ENCODE peak calls at places on chromosomes 11 and 22, in five cellular contexts. One of them, this sample, is unnamed.

GRCh38 chr11:67584881-67585873 is 1.6 kb downstream of the GSTP1 start:
- DNase-seq in neural crest cell: no peak
- DNase-seq in stimulated activated CD4-positive, alpha-beta T cell treated with anti-CD3 and anti-CD28 coated beads, Interleukin-2, amount 100 ng/mL, for 24 hours: no peak
- DNase-seq in head of caudate nucleus: no peak
- DNase-seq in RPMI7951: no peak
- DNase-seq in this sample: no peak

GRCh38 chr11:74388678-74389327 is 9.4 kb downstream of the PGM2L1 start:
- DNase-seq in neural crest cell: peak
- DNase-seq in stimulated activated CD4-positive, alpha-beta T cell treated with anti-CD3 and anti-CD28 coated beads, Interleukin-2, amount 100 ng/mL, for 24 hours: peak
- DNase-seq in head of caudate nucleus: no peak
- DNase-seq in RPMI7951: peak
- DNase-seq in this sample: peak

GRCh38 chr11:108571001-108571400 is 22.6 kb downstream of the EXPH5 start:
- DNase-seq in neural crest cell: no peak
- DNase-seq in stimulated activated CD4-positive, alpha-beta T cell treated with anti-CD3 and anti-CD28 coated beads, Interleukin-2, amount 100 ng/mL, for 24 hours: no peak
- DNase-seq in head of caudate nucleus: no peak
- DNase-seq in RPMI7951: peak
- DNase-seq in this sample: no peak

GRCh38 chr11:24635588-24636290 is 138.9 kb downstream of the LUZP2 start:
- DNase-seq in neural crest cell: no peak
- DNase-seq in stimulated activated CD4-positive, alpha-beta T cell treated with anti-CD3 and anti-CD28 coated beads, Interleukin-2, amount 100 ng/mL, for 24 hours: no peak
- DNase-seq in head of caudate nucleus: no peak
- DNase-seq in RPMI7951: no peak
- DNase-seq in this sample: no peak

GRCh38 chr11:6596237-6596877 is 7.1 kb downstream of the RRP8 start:
- DNase-seq in neural crest cell: no peak
- DNase-seq in stimulated activated CD4-positive, alpha-beta T cell treated with anti-CD3 and anti-CD28 coated beads, Interleukin-2, amount 100 ng/mL, for 24 hours: no peak
- DNase-seq in head of caudate nucleus: no peak
- DNase-seq in RPMI7951: no peak
- DNase-seq in this sample: no peak

GRCh38 chr11:7612056-7612660 is 61.1 kb downstream of the CYB5R2 start:
- DNase-seq in neural crest cell: no peak
- DNase-seq in stimulated activated CD4-positive, alpha-beta T cell treated with anti-CD3 and anti-CD28 coated beads, Interleukin-2, amount 100 ng/mL, for 24 hours: no peak
- DNase-seq in head of caudate nucleus: no peak
- DNase-seq in RPMI7951: no peak
- DNase-seq in this sample: no peak

GRCh38 chr11:120448240-120448639 is 63.3 kb upstream of the GRIK4 start:
- DNase-seq in neural crest cell: no peak
- DNase-seq in stimulated activated CD4-positive, alpha-beta T cell treated with anti-CD3 and anti-CD28 coated beads, Interleukin-2, amount 100 ng/mL, for 24 hours: no peak
- DNase-seq in head of caudate nucleus: no peak
- DNase-seq in RPMI7951: no peak
- DNase-seq in this sample: no peak

GRCh38 chr22:25419247-25420113 is 145.0 kb upstream of the GRK3 start:
- DNase-seq in neural crest cell: no peak
- DNase-seq in stimulated activated CD4-positive, alpha-beta T cell treated with anti-CD3 and anti-CD28 coated beads, Interleukin-2, amount 100 ng/mL, for 24 hours: no peak
- DNase-seq in head of caudate nucleus: no peak
- DNase-seq in RPMI7951: no peak
- DNase-seq in this sample: no peak

GRCh38 chr11:130904380-130904779 is 11.9 kb downstream of the SNX19 start:
- DNase-seq in neural crest cell: no peak
- DNase-seq in stimulated activated CD4-positive, alpha-beta T cell treated with anti-CD3 and anti-CD28 coated beads, Interleukin-2, amount 100 ng/mL, for 24 hours: no peak
- DNase-seq in head of caudate nucleus: no peak
- DNase-seq in RPMI7951: peak
- DNase-seq in this sample: no peak

GRCh38 chr11:2187267-2187707 is 15.7 kb upstream of the TH start:
- DNase-seq in neural crest cell: no peak
- DNase-seq in stimulated activated CD4-positive, alpha-beta T cell treated with anti-CD3 and anti-CD28 coated beads, Interleukin-2, amount 100 ng/mL, for 24 hours: no peak
- DNase-seq in head of caudate nucleus: no peak
- DNase-seq in RPMI7951: no peak
- DNase-seq in this sample: no peak

GRCh38 chr11:15883349-15883961 is 472.9 kb downstream of the SOX6 start:
- DNase-seq in neural crest cell: no peak
- DNase-seq in stimulated activated CD4-positive, alpha-beta T cell treated with anti-CD3 and anti-CD28 coated beads, Interleukin-2, amount 100 ng/mL, for 24 hours: no peak
- DNase-seq in head of caudate nucleus: no peak
- DNase-seq in RPMI7951: no peak
- DNase-seq in this sample: no peak

GRCh38 chr22:42018224-42018623 is 19.6 kb downstream of the WBP2NL start:
- DNase-seq in neural crest cell: no peak
- DNase-seq in stimulated activated CD4-positive, alpha-beta T cell treated with anti-CD3 and anti-CD28 coated beads, Interleukin-2, amount 100 ng/mL, for 24 hours: no peak
- DNase-seq in head of caudate nucleus: no peak
- DNase-seq in RPMI7951: no peak
- DNase-seq in this sample: no peak

GRCh38 chr11:62416596-62416995 is 2.2 kb upstream of the SCGB1A1 start:
- DNase-seq in neural crest cell: no peak
- DNase-seq in stimulated activated CD4-positive, alpha-beta T cell treated with anti-CD3 and anti-CD28 coated beads, Interleukin-2, amount 100 ng/mL, for 24 hours: no peak
- DNase-seq in head of caudate nucleus: no peak
- DNase-seq in RPMI7951: no peak
- DNase-seq in this sample: no peak

GRCh38 chr11:19723572-19724342 is 11.1 kb downstream of the NAV2 start:
- DNase-seq in neural crest cell: no peak
- DNase-seq in stimulated activated CD4-positive, alpha-beta T cell treated with anti-CD3 and anti-CD28 coated beads, Interleukin-2, amount 100 ng/mL, for 24 hours: peak
- DNase-seq in head of caudate nucleus: peak
- DNase-seq in RPMI7951: peak
- DNase-seq in this sample: no peak

GRCh38 chr11:64015935-64016468 is 19.7 kb upstream of the FLRT1 start:
- DNase-seq in neural crest cell: no peak
- DNase-seq in stimulated activated CD4-positive, alpha-beta T cell treated with anti-CD3 and anti-CD28 coated beads, Interleukin-2, amount 100 ng/mL, for 24 hours: no peak
- DNase-seq in head of caudate nucleus: no peak
- DNase-seq in RPMI7951: no peak
- DNase-seq in this sample: no peak

GRCh38 chr11:73410627-73411026 is 34.4 kb downstream of the RELT start:
- DNase-seq in neural crest cell: no peak
- DNase-seq in stimulated activated CD4-positive, alpha-beta T cell treated with anti-CD3 and anti-CD28 coated beads, Interleukin-2, amount 100 ng/mL, for 24 hours: no peak
- DNase-seq in head of caudate nucleus: no peak
- DNase-seq in RPMI7951: no peak
- DNase-seq in this sample: no peak

GRCh38 chr11:23903044-23903704 is 593.7 kb upstream of the LUZP2 start:
- DNase-seq in neural crest cell: no peak
- DNase-seq in stimulated activated CD4-positive, alpha-beta T cell treated with anti-CD3 and anti-CD28 coated beads, Interleukin-2, amount 100 ng/mL, for 24 hours: no peak
- DNase-seq in head of caudate nucleus: no peak
- DNase-seq in RPMI7951: peak
- DNase-seq in this sample: no peak

GRCh38 chr11:119118227-119118626 is 3.2 kb upstream of the HINFP start:
- DNase-seq in neural crest cell: no peak
- DNase-seq in stimulated activated CD4-positive, alpha-beta T cell treated with anti-CD3 and anti-CD28 coated beads, Interleukin-2, amount 100 ng/mL, for 24 hours: no peak
- DNase-seq in head of caudate nucleus: no peak
- DNase-seq in RPMI7951: no peak
- DNase-seq in this sample: no peak

GRCh38 chr11:16839821-16840220 is 101.4 kb downstream of the C11orf58 start:
- DNase-seq in neural crest cell: no peak
- DNase-seq in stimulated activated CD4-positive, alpha-beta T cell treated with anti-CD3 and anti-CD28 coated beads, Interleukin-2, amount 100 ng/mL, for 24 hours: no peak
- DNase-seq in head of caudate nucleus: no peak
- DNase-seq in RPMI7951: no peak
- DNase-seq in this sample: no peak

GRCh38 chr11:8294251-8294935 is 30.7 kb upstream of the LMO1 start:
- DNase-seq in neural crest cell: no peak
- DNase-seq in stimulated activated CD4-positive, alpha-beta T cell treated with anti-CD3 and anti-CD28 coated beads, Interleukin-2, amount 100 ng/mL, for 24 hours: no peak
- DNase-seq in head of caudate nucleus: no peak
- DNase-seq in RPMI7951: no peak
- DNase-seq in this sample: no peak

GRCh38 chr11:2271077-2271326 is 614 bp upstream of the ASCL2 start:
- DNase-seq in neural crest cell: no peak
- DNase-seq in stimulated activated CD4-positive, alpha-beta T cell treated with anti-CD3 and anti-CD28 coated beads, Interleukin-2, amount 100 ng/mL, for 24 hours: peak
- DNase-seq in head of caudate nucleus: no peak
- DNase-seq in RPMI7951: no peak
- DNase-seq in this sample: no peak

GRCh38 chr22:21003782-21004181 is 1.9 kb upstream of the THAP7 start:
- DNase-seq in neural crest cell: no peak
- DNase-seq in stimulated activated CD4-positive, alpha-beta T cell treated with anti-CD3 and anti-CD28 coated beads, Interleukin-2, amount 100 ng/mL, for 24 hours: no peak
- DNase-seq in head of caudate nucleus: no peak
- DNase-seq in RPMI7951: no peak
- DNase-seq in this sample: no peak

GRCh38 chr11:7571640-7572000 is 57.8 kb downstream of the PPFIBP2 start:
- DNase-seq in neural crest cell: peak
- DNase-seq in stimulated activated CD4-positive, alpha-beta T cell treated with anti-CD3 and anti-CD28 coated beads, Interleukin-2, amount 100 ng/mL, for 24 hours: peak
- DNase-seq in head of caudate nucleus: peak
- DNase-seq in RPMI7951: peak
- DNase-seq in this sample: peak

GRCh38 chr22:25027959-25028840 is 75.7 kb downstream of the KIAA1671 start:
- DNase-seq in neural crest cell: peak
- DNase-seq in stimulated activated CD4-positive, alpha-beta T cell treated with anti-CD3 and anti-CD28 coated beads, Interleukin-2, amount 100 ng/mL, for 24 hours: peak
- DNase-seq in head of caudate nucleus: no peak
- DNase-seq in RPMI7951: peak
- DNase-seq in this sample: no peak

GRCh38 chr11:64060861-64061444 is 25.2 kb downstream of the FLRT1 start:
- DNase-seq in neural crest cell: peak
- DNase-seq in stimulated activated CD4-positive, alpha-beta T cell treated with anti-CD3 and anti-CD28 coated beads, Interleukin-2, amount 100 ng/mL, for 24 hours: peak
- DNase-seq in head of caudate nucleus: peak
- DNase-seq in RPMI7951: no peak
- DNase-seq in this sample: peak

GRCh38 chr22:43109921-43110443 is 568 bp upstream of the BIK start:
- DNase-seq in neural crest cell: no peak
- DNase-seq in stimulated activated CD4-positive, alpha-beta T cell treated with anti-CD3 and anti-CD28 coated beads, Interleukin-2, amount 100 ng/mL, for 24 hours: no peak
- DNase-seq in head of caudate nucleus: no peak
- DNase-seq in RPMI7951: no peak
- DNase-seq in this sample: no peak

GRCh38 chr11:33664166-33664565 is 36.5 kb downstream of the C11orf91 start:
- DNase-seq in neural crest cell: no peak
- DNase-seq in stimulated activated CD4-positive, alpha-beta T cell treated with anti-CD3 and anti-CD28 coated beads, Interleukin-2, amount 100 ng/mL, for 24 hours: no peak
- DNase-seq in head of caudate nucleus: no peak
- DNase-seq in RPMI7951: no peak
- DNase-seq in this sample: no peak

GRCh38 chr11:47220401-47220821 is 5.6 kb downstream of the DDB2 start:
- DNase-seq in neural crest cell: no peak
- DNase-seq in stimulated activated CD4-positive, alpha-beta T cell treated with anti-CD3 and anti-CD28 coated beads, Interleukin-2, amount 100 ng/mL, for 24 hours: no peak
- DNase-seq in head of caudate nucleus: no peak
- DNase-seq in RPMI7951: peak
- DNase-seq in this sample: no peak

GRCh38 chr11:65013692-65014145 is 241 bp upstream of the ARL2 start:
- DNase-seq in neural crest cell: peak
- DNase-seq in stimulated activated CD4-positive, alpha-beta T cell treated with anti-CD3 and anti-CD28 coated beads, Interleukin-2, amount 100 ng/mL, for 24 hours: peak
- DNase-seq in head of caudate nucleus: peak
- DNase-seq in RPMI7951: peak
- DNase-seq in this sample: peak

GRCh38 chr11:19453893-19454292 is 213.1 kb upstream of the E2F8 start:
- DNase-seq in neural crest cell: no peak
- DNase-seq in stimulated activated CD4-positive, alpha-beta T cell treated with anti-CD3 and anti-CD28 coated beads, Interleukin-2, amount 100 ng/mL, for 24 hours: no peak
- DNase-seq in head of caudate nucleus: no peak
- DNase-seq in RPMI7951: peak
- DNase-seq in this sample: no peak

GRCh38 chr11:117833401-117833891 is 8.9 kb upstream of the FXYD2 start:
- DNase-seq in neural crest cell: no peak
- DNase-seq in stimulated activated CD4-positive, alpha-beta T cell treated with anti-CD3 and anti-CD28 coated beads, Interleukin-2, amount 100 ng/mL, for 24 hours: no peak
- DNase-seq in head of caudate nucleus: no peak
- DNase-seq in RPMI7951: no peak
- DNase-seq in this sample: no peak

GRCh38 chr11:85791326-85791990 is 19.5 kb downstream of the SYTL2 start:
- DNase-seq in neural crest cell: no peak
- DNase-seq in stimulated activated CD4-positive, alpha-beta T cell treated with anti-CD3 and anti-CD28 coated beads, Interleukin-2, amount 100 ng/mL, for 24 hours: no peak
- DNase-seq in head of caudate nucleus: no peak
- DNase-seq in RPMI7951: no peak
- DNase-seq in this sample: no peak

GRCh38 chr11:931385-931784 is 5.7 kb downstream of the AP2A2 start:
- DNase-seq in neural crest cell: no peak
- DNase-seq in stimulated activated CD4-positive, alpha-beta T cell treated with anti-CD3 and anti-CD28 coated beads, Interleukin-2, amount 100 ng/mL, for 24 hours: no peak
- DNase-seq in head of caudate nucleus: no peak
- DNase-seq in RPMI7951: no peak
- DNase-seq in this sample: no peak

This sample was measured in NT2/D1.